ENCODE peak calls at places on chromosomes 5 and 9, in four cellular contexts. M is AG09319, R is activated B cell treated with CpG ODN at 0.5 μM for 24 hours, C is D721Med. V is an unnamed sample.

GRCh38 chr5:145198871-145199270 is 636.3 kb downstream of the PRELID2 start:
- DNase-seq in R (no peak), C (no peak), M (no peak), V (no peak)

GRCh38 chr9:128127990-128128835 is 684 bp upstream of the PTGES2 start:
- DNase-seq in C (no peak), M (peak), R (peak), V (peak)

GRCh38 chr5:95883185-95884020 is 60.9 kb upstream of the GLRX start:
- DNase-seq in R (no peak), C (no peak), M (no peak), V (no peak)

GRCh38 chr9:128091144-128091543 is 23.1 kb downstream of the SLC25A25 start:
- DNase-seq in R (no peak), M (peak), C (peak), V (no peak)

GRCh38 chr9:717722-718121 is 123.8 kb upstream of the DMRT1 start:
- DNase-seq in R (no peak), M (no peak), C (no peak), V (no peak)

GRCh38 chr5:109080481-109080880 is 329.3 kb downstream of the PJA2 start:
- DNase-seq in R (no peak), M (no peak), C (no peak), V (no peak)

GRCh38 chr9:110410926-110411325 is 73.3 kb upstream of the TXNDC8 start:
- DNase-seq in R (no peak), M (no peak), C (no peak), V (no peak)

GRCh38 chr9:109133533-109133932 is 13.8 kb upstream of the TMEM245 start:
- DNase-seq in R (no peak), C (no peak), M (no peak), V (no peak)

GRCh38 chr5:36040651-36041536 is 25.8 kb downstream of the UGT3A2 start:
- DNase-seq in R (no peak), M (no peak), C (no peak), V (no peak)

GRCh38 chr9:25678846-25679360 is 659 bp upstream of the TUSC1 start:
- DNase-seq in M (no peak), C (no peak), R (no peak), V (no peak)

GRCh38 chr9:101235105-101235866 is 149.5 kb downstream of the BAAT start:
- DNase-seq in R (no peak), M (no peak), C (no peak), V (no peak)

GRCh38 chr9:129626079-129626943 is at the start of gene NTMT1:
- DNase-seq in R (peak), M (no peak), C (peak), V (peak)

GRCh38 chr5:111930905-111931461 is 174.0 kb upstream of the NREP start:
- DNase-seq in C (no peak), R (no peak), M (no peak), V (no peak)

GRCh38 chr9:35026671-35027070 is 37.1 kb downstream of the DNAJB5 start:
- DNase-seq in C (no peak), M (no peak), R (no peak), V (no peak)

GRCh38 chr9:4750021-4750673 is 9.1 kb upstream of the AK3 start:
- DNase-seq in M (no peak), R (no peak), C (no peak), V (no peak)

GRCh38 chr9:127828262-127829031 is 25.8 kb downstream of the FPGS start:
- DNase-seq in C (no peak), M (peak), R (no peak), V (no peak)

GRCh38 chr5:77863181-77863580 is 87.0 kb upstream of the TBCA start:
- DNase-seq in M (no peak), C (no peak), R (no peak), V (no peak)

GRCh38 chr9:75169623-75170022 is 81.3 kb downstream of the OSTF1 start:
- DNase-seq in M (no peak), C (no peak), R (no peak), V (no peak)

GRCh38 chr5:103120607-103121200 is 603 bp downstream of the PPIP5K2 start:
- DNase-seq in M (no peak), R (no peak), C (no peak), V (peak)

GRCh38 chr5:121366515-121366914 is 485.2 kb upstream of the FTMT start:
- DNase-seq in C (no peak), M (peak), R (no peak), V (no peak)

GRCh38 chr9:101455656-101456235 is 20.2 kb upstream of the ALDOB start:
- DNase-seq in M (no peak), C (no peak), R (no peak), V (no peak)

GRCh38 chr5:6686916-6687409 is 26.3 kb upstream of the TENT4A start:
- DNase-seq in C (no peak), M (no peak), R (no peak), V (peak)

GRCh38 chr5:135729582-135729879 is 104.9 kb upstream of the SLC25A48 start:
- DNase-seq in M (no peak), R (no peak), C (no peak), V (no peak)
- TF ChIP-seq CTCF in M (no peak), R (no peak), C (peak), V (no peak)

GRCh38 chr9:131696163-131696439 is 43.8 kb downstream of the RAPGEF1 start:
- DNase-seq in M (no peak), C (no peak), R (no peak), V (no peak)

GRCh38 chr9:131697908-131698714 is 41.8 kb downstream of the RAPGEF1 start:
- DNase-seq in C (no peak), M (no peak), R (no peak), V (no peak)

GRCh38 chr9:131698715-131699053 is 41.2 kb downstream of the RAPGEF1 start:
- DNase-seq in R (no peak), C (no peak), M (no peak), V (no peak)

GRCh38 chr9:131695366-131696162 is 44.3 kb downstream of the RAPGEF1 start:
- DNase-seq in C (no peak), M (no peak), R (no peak), V (no peak)

GRCh38 chr9:131697097-131697496 is 42.8 kb downstream of the RAPGEF1 start:
- DNase-seq in C (no peak), R (no peak), M (no peak), V (no peak)
- TF ChIP-seq CTCF in C (no peak), R (no peak), M (peak), V (no peak)

DNA sequence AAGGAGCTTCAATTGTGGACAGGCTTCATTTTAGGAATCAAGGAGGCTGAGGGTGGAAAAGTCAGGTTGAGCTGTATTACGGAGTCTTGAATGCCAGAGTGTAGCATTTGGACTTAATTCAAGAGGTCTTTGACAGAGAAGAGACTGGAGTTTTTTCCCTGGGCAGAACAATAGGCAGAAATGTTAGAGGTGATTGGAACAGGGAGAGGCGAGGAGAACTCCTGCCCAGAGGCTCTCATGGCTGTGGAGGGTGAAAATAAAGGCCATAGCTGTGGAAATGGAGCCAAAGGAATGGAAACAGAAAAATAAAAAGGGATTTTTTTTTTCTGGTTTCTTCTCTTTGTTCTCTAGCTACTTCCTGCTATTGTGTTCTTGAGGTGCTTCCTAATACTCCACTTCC is 3.7 kb upstream of the IFNB1 start:
- DNase-seq in R (no peak), M (no peak), C (no peak), V (no peak)
- TF ChIP-seq CTCF in R (no peak), M (no peak), C (no peak), V (no peak)

DNA sequence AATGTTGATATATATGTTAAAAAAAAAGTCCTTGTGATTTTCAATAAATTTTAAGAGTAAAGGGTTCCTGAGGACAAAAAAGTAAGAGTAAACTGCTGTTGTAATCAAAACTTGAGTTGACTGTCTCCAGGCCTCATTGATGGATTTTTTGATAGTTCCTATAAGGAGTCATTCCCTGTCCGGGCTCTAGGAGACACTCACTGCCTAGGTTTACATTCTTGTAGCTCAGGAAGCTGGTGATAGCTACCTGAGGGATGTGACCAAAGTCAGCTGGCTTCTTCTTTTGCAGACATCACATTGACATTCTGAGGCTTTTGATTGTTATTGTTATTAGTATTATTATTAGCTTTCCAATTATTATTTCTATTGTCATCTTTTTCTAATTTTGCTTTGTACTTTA is 116.5 kb upstream of the FBXL7 start:
- DNase-seq in R (no peak), C (no peak), M (no peak), V (no peak)
- TF ChIP-seq CTCF in R (no peak), C (peak), M (peak), V (no peak)

DNA sequence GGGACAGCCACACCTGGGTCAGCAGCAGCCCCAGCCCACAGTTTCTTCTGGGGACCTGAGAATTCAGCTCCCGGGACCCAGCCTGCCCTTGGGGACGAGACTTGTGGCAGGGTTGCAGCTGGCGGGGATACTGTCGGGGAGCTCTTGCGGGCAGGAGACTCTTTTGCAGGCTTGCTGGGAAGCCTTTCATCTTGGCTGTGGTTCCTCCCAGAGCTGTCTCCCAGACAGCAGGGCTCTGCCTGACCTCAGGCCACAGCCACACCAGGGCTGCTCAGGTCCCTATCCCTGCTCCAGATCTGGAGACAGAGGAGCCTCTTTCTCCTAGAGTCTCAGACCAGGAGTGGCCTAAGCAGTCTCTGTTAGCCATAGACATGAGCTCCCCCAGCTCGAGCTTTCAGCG is 4.7 kb upstream of the MYMK start:
- DNase-seq in C (no peak), M (no peak), R (no peak), V (no peak)
- TF ChIP-seq CTCF in C (no peak), M (no peak), R (no peak), V (no peak)

GRCh38 chr5:74186351-74187315 is 453.9 kb downstream of the ENC1 start:
- DNase-seq in C (no peak), R (no peak), M (no peak), V (no peak)

GRCh38 chr5:74187757-74188156 is 452.8 kb downstream of the ENC1 start:
- DNase-seq in M (no peak), R (no peak), C (no peak), V (no peak)

GRCh38 chr5:74184649-74185048 is 455.9 kb downstream of the ENC1 start:
- DNase-seq in C (no peak), R (no peak), M (no peak), V (no peak)

GRCh38 chr5:74183041-74183440 is 457.5 kb downstream of the ENC1 start:
- DNase-seq in R (no peak), M (no peak), C (no peak), V (no peak)

DNA sequence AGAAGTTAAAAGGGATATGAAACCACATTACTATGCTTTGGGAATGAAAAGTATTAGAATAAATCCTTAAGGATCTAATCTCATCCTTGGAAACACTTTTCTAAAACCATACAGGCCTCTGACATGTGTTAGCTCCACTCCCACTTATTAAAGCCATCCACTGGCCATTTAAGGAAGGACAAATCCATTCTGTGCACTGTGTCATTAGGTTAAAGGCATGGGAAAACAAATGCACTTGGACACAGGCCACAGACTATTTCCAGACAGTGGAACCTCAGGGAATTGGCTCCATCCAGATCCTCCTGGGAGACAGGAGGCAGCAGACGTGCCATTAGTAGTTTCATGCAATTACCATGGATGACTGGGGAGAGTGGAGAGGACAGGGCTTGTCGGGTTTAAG is 454.9 kb downstream of the ENC1 start:
- DNase-seq in C (no peak), R (no peak), M (no peak), V (no peak)
- TF ChIP-seq CTCF in C (peak), R (no peak), M (no peak), V (no peak)